ENCODE peak calls at places on chromosome 16, in seven cellular contexts. One of them, this sample, is unnamed.

GRCh38 chr16:2820836-2821482 is 3.9 kb downstream of the PRSS21 start:
- DNase-seq in GM06990: no peak
- DNase-seq in cardiac muscle cell: no peak
- DNase-seq in COR-L47: no peak
- DNase-seq in NCI-H2029: no peak
- DNase-seq in GM12865: no peak
- DNase-seq in right atrium auricular region: no peak
- DNase-seq in this sample: no peak

GRCh38 chr16:85398050-85398451 is 215.1 kb upstream of the GSE1 start:
- DNase-seq in NCI-H2029: no peak
- DNase-seq in COR-L47: no peak
- DNase-seq in GM12865: no peak
- DNase-seq in GM06990: no peak
- DNase-seq in right atrium auricular region: no peak
- DNase-seq in cardiac muscle cell: no peak
- DNase-seq in this sample: no peak

GRCh38 chr16:31216552-31217530 is at the start of gene PYDC1:
- DNase-seq in right atrium auricular region: no peak
- DNase-seq in GM12865: no peak
- DNase-seq in COR-L47: no peak
- DNase-seq in GM06990: no peak
- DNase-seq in cardiac muscle cell: no peak
- DNase-seq in NCI-H2029: no peak
- DNase-seq in this sample: no peak

GRCh38 chr16:30185683-30186421 is 2.5 kb downstream of the CORO1A start:
- DNase-seq in COR-L47: no peak
- DNase-seq in NCI-H2029: no peak
- DNase-seq in right atrium auricular region: no peak
- DNase-seq in cardiac muscle cell: no peak
- DNase-seq in GM12865: peak; percentile 98
- DNase-seq in GM06990: peak; percentile 93
- DNase-seq in this sample: no peak

GRCh38 chr16:11309895-11310633 is 28.9 kb upstream of the PRM1 start:
- DNase-seq in GM12865: peak; percentile 92
- DNase-seq in GM06990: peak; percentile 62
- DNase-seq in right atrium auricular region: no peak
- DNase-seq in cardiac muscle cell: no peak
- DNase-seq in COR-L47: no peak
- DNase-seq in NCI-H2029: peak; percentile 78
- DNase-seq in this sample: no peak

GRCh38 chr16:58638148-58639036 is 8.8 kb upstream of the CNOT1 start:
- DNase-seq in COR-L47: no peak
- DNase-seq in GM06990: no peak
- DNase-seq in cardiac muscle cell: no peak
- DNase-seq in right atrium auricular region: no peak
- DNase-seq in GM12865: no peak
- DNase-seq in NCI-H2029: no peak
- DNase-seq in this sample: no peak

GRCh38 chr16:14284371-14284770 is 213.3 kb downstream of the MRTFB start:
- DNase-seq in cardiac muscle cell: no peak
- DNase-seq in GM12865: no peak
- DNase-seq in COR-L47: no peak
- DNase-seq in right atrium auricular region: no peak
- DNase-seq in GM06990: no peak
- DNase-seq in NCI-H2029: no peak
- DNase-seq in this sample: peak; percentile 96

GRCh38 chr16:30009990-30010816 is 624 bp downstream of the DOC2A start:
- DNase-seq in NCI-H2029: no peak
- DNase-seq in right atrium auricular region: no peak
- DNase-seq in cardiac muscle cell: no peak
- DNase-seq in GM06990: no peak
- DNase-seq in GM12865: no peak
- DNase-seq in COR-L47: no peak
- DNase-seq in this sample: no peak

GRCh38 chr16:56384074-56384721 is 41.1 kb downstream of the AMFR start:
- DNase-seq in NCI-H2029: no peak
- DNase-seq in GM12865: no peak
- DNase-seq in GM06990: no peak
- DNase-seq in cardiac muscle cell: no peak
- DNase-seq in COR-L47: no peak
- DNase-seq in right atrium auricular region: no peak
- DNase-seq in this sample: no peak

GRCh38 chr16:81127051-81127450 is 30.9 kb upstream of the GCSH start:
- DNase-seq in GM12865: no peak
- DNase-seq in right atrium auricular region: no peak
- DNase-seq in COR-L47: no peak
- DNase-seq in cardiac muscle cell: no peak
- DNase-seq in GM06990: no peak
- DNase-seq in NCI-H2029: no peak
- DNase-seq in this sample: no peak

GRCh38 chr16:51888021-51888420 is 658.9 kb downstream of the TOX3 start:
- DNase-seq in COR-L47: no peak
- DNase-seq in cardiac muscle cell: no peak
- DNase-seq in GM06990: no peak
- DNase-seq in NCI-H2029: no peak
- DNase-seq in right atrium auricular region: no peak
- DNase-seq in GM12865: no peak
- DNase-seq in this sample: no peak

GRCh38 chr16:17416461-17417221 is 54.1 kb downstream of the XYLT1 start:
- DNase-seq in NCI-H2029: no peak
- DNase-seq in cardiac muscle cell: peak; percentile 59
- DNase-seq in COR-L47: no peak
- DNase-seq in right atrium auricular region: no peak
- DNase-seq in GM12865: peak; percentile 91
- DNase-seq in GM06990: peak; percentile 76
- DNase-seq in this sample: no peak

GRCh38 chr16:50372611-50373344 is 4.0 kb upstream of the BRD7 start:
- DNase-seq in right atrium auricular region: no peak
- DNase-seq in GM06990: no peak
- DNase-seq in cardiac muscle cell: peak; percentile 49
- DNase-seq in GM12865: no peak
- DNase-seq in COR-L47: no peak
- DNase-seq in NCI-H2029: no peak
- DNase-seq in this sample: peak; percentile 59

GRCh38 chr16:67936124-67936875 is at the start of gene PSMB10:
- DNase-seq in right atrium auricular region: no peak
- DNase-seq in NCI-H2029: peak; percentile 25
- DNase-seq in GM12865: peak; percentile 64
- DNase-seq in GM06990: peak; percentile 78
- DNase-seq in COR-L47: peak; percentile 31
- DNase-seq in cardiac muscle cell: peak; percentile 55
- DNase-seq in this sample: peak; percentile 26